ENCODE peak calls at places on chromosomes 11 and 22, in eight cellular contexts. C is ELF-1; G is GM04503; R is activated T-helper 1 cell treated with anti-CD3 and anti-CD28 coated beads, Interleukin-12 subunit alpha, Interleukin-12 subunit beta, Interleukin-2, Interleukin-4 antibody, amounts not matched to agents 30 ng/mL and 10 ng/mL and 1 ng/mL, durations not matched to agents 14 hours and 24 hours and 36 hours; F is stimulated activated effector memory CD8-positive, alpha-beta T cell treated with anti-CD3 and anti-CD28 coated beads, Interleukin-12 subunit alpha, Interleukin-12 subunit beta, amount 100 ng/mL, for 72 hours; D is heart right ventricle; B is AG10803; Y is SW480. I is an unnamed sample.

GRCh38 chr22:37716708-37717107 is 19.9 kb downstream of the TRIOBP start:
- DNase-seq in D (no peak), Y (no peak), C (no peak), B (peak), F (no peak), R (no peak), G (peak), I (no peak)

GRCh38 chr11:130549393-130549999 is 101.1 kb downstream of the ADAMTS15 start:
- DNase-seq in F (no peak), D (no peak), G (no peak), B (no peak), R (no peak), C (no peak), Y (no peak), I (no peak)

GRCh38 chr11:19276859-19277808 is 36.4 kb upstream of the E2F8 start:
- DNase-seq in F (no peak), B (no peak), Y (peak), R (no peak), C (no peak), D (no peak), G (no peak), I (peak)

GRCh38 chr11:2293396-2294339 is 8.1 kb downstream of the C11orf21 start:
- DNase-seq in Y (no peak), D (no peak), C (peak), F (no peak), R (no peak), B (no peak), G (no peak), I (peak)

GRCh38 chr22:25777870-25778269 is 35.9 kb downstream of the MYO18B start:
- DNase-seq in R (peak), G (peak), Y (peak), B (peak), F (no peak), D (no peak), C (no peak), I (peak)

GRCh38 chr11:17476317-17477083 is at the start of gene ABCC8:
- DNase-seq in F (no peak), D (no peak), C (peak), G (no peak), B (no peak), Y (no peak), R (no peak), I (peak)

GRCh38 chr22:38088723-38089473 is 4.9 kb upstream of the SLC16A8 start:
- DNase-seq in B (peak), G (no peak), Y (no peak), F (no peak), C (peak), R (no peak), D (no peak), I (no peak)

GRCh38 chr11:133659542-133660201 is 127.4 kb upstream of the OPCML start:
- DNase-seq in R (no peak), C (peak), D (no peak), B (no peak), F (no peak), G (no peak), Y (peak), I (peak)

GRCh38 chr11:15568440-15568839 is 453.7 kb downstream of the INSC start:
- DNase-seq in B (no peak), F (no peak), Y (no peak), D (no peak), R (no peak), C (no peak), G (no peak), I (peak)

GRCh38 chr11:47192111-47192510 is 5.9 kb upstream of the PACSIN3 start:
- DNase-seq in B (no peak), Y (no peak), G (no peak), C (peak), D (no peak), F (no peak), R (no peak), I (no peak)

GRCh38 chr11:46541593-46542371 is 52.0 kb downstream of the AMBRA1 start:
- DNase-seq in C (no peak), R (no peak), Y (no peak), D (peak), G (no peak), B (no peak), F (no peak), I (no peak)

GRCh38 chr11:66195867-66196266 is 72.6 kb upstream of the RAB1B start:
- DNase-seq in C (no peak), F (no peak), Y (no peak), G (no peak), B (no peak), R (no peak), D (no peak), I (no peak)

GRCh38 chr11:94895451-94895850 is 77.9 kb downstream of the CWC15 start:
- DNase-seq in D (no peak), R (no peak), Y (no peak), F (no peak), B (peak), G (no peak), C (no peak), I (peak)

GRCh38 chr11:116742104-116742503 is 30.7 kb downstream of the BUD13 start:
- DNase-seq in D (no peak), G (no peak), B (no peak), C (no peak), F (no peak), R (no peak), Y (no peak), I (no peak)

GRCh38 chr22:45426387-45426786 is 12.9 kb downstream of the RIBC2 start:
- DNase-seq in C (no peak), G (no peak), R (no peak), Y (no peak), D (no peak), B (no peak), F (no peak), I (no peak)

GRCh38 chr11:1935156-1936071 is 11.7 kb upstream of the MRPL23 start:
- DNase-seq in C (no peak), G (no peak), F (no peak), Y (no peak), B (no peak), R (no peak), D (peak), I (no peak)

GRCh38 chr22:48315415-48316244 is 1512.0 kb downstream of the BRD1 start:
- DNase-seq in B (no peak), G (no peak), F (no peak), R (no peak), C (no peak), D (no peak), Y (no peak), I (no peak)

GRCh38 chr22:50529416-50530279 is at the start of gene TYMP:
- DNase-seq in D (peak), C (peak), F (peak), B (peak), R (peak), G (no peak), Y (no peak), I (peak)

GRCh38 chr11:2561283-2562180 is 116.7 kb downstream of the KCNQ1 start:
- DNase-seq in G (no peak), D (peak), R (no peak), C (no peak), Y (no peak), B (no peak), F (no peak), I (no peak)

GRCh38 chr11:833114-833791 is 501 bp downstream of the CD151 start:
- DNase-seq in G (no peak), F (no peak), C (peak), Y (no peak), B (peak), D (peak), R (no peak), I (peak)

GRCh38 chr11:97965849-97966646 is 1054.7 kb upstream of the CNTN5 start:
- DNase-seq in B (peak), Y (no peak), D (no peak), G (peak), R (no peak), C (no peak), F (no peak), I (no peak)

GRCh38 chr22:46465793-46466192 is 71.6 kb downstream of the CELSR1 start:
- DNase-seq in R (no peak), B (no peak), G (no peak), C (no peak), Y (no peak), F (no peak), D (no peak), I (peak)

GRCh38 chr11:4839851-4840549 is 9.0 kb downstream of the OR51S1 start:
- DNase-seq in D (no peak), C (no peak), R (no peak), F (no peak), Y (no peak), B (no peak), G (no peak), I (peak)

GRCh38 chr22:19482297-19482696 is 2.6 kb downstream of the CDC45 start:
- DNase-seq in R (no peak), D (no peak), Y (no peak), C (no peak), G (no peak), B (no peak), F (no peak), I (no peak)

GRCh38 chr11:72257551-72257950 is 13.6 kb upstream of the PHOX2A start:
- DNase-seq in G (no peak), C (no peak), B (peak), R (no peak), F (no peak), D (no peak), Y (no peak), I (no peak)

GRCh38 chr22:46582281-46582811 is 37.8 kb upstream of the GRAMD4 start:
- DNase-seq in C (no peak), D (no peak), F (no peak), R (no peak), Y (no peak), G (no peak), B (no peak), I (peak)

GRCh38 chr22:24688294-24688693 is 85.3 kb downstream of the GGT1 start:
- DNase-seq in G (no peak), C (peak), Y (no peak), F (no peak), R (no peak), B (no peak), D (no peak), I (no peak)

GRCh38 chr11:118142809-118143208 is 9.8 kb downstream of the SCN4B start:
- DNase-seq in F (no peak), R (no peak), Y (peak), D (no peak), B (no peak), C (no peak), G (no peak), I (peak)

GRCh38 chr11:122439911-122440782 is 215.4 kb upstream of the UBASH3B start:
- DNase-seq in G (no peak), R (no peak), B (peak), Y (peak), F (no peak), D (peak), C (peak), I (peak)

GRCh38 chr11:102323542-102324261 is 6.4 kb downstream of the BIRC3 start:
- DNase-seq in B (peak), R (no peak), Y (no peak), D (no peak), G (no peak), F (no peak), C (no peak), I (no peak)

GRCh38 chr22:39434721-39435120 is 22.1 kb upstream of the MGAT3 start:
- DNase-seq in B (no peak), F (no peak), D (no peak), Y (no peak), G (no peak), C (no peak), R (no peak), I (no peak)

GRCh38 chr11:120306519-120307242 is 18.4 kb upstream of the TLCD5 start:
- DNase-seq in C (peak), Y (peak), B (peak), F (no peak), G (peak), D (peak), R (no peak), I (no peak)

GRCh38 chr22:44057411-44057987 is 33.4 kb downstream of the PARVB start:
- DNase-seq in B (no peak), D (peak), Y (no peak), F (no peak), C (no peak), G (no peak), R (no peak), I (no peak)

GRCh38 chr22:46777609-46777970 is 15.1 kb downstream of the TBC1D22A start:
- DNase-seq in G (no peak), F (no peak), B (no peak), R (no peak), C (no peak), D (peak), Y (no peak), I (no peak)

GRCh38 chr11:72683782-72684200 is 9.6 kb upstream of the PDE2A start:
- DNase-seq in Y (no peak), B (peak), R (peak), G (no peak), C (peak), F (peak), D (peak), I (peak)